ENCODE peak calls at places on chromosomes 13 and 19, in six cellular contexts. M is fibroblast of pulmonary artery, A is A673, H is A549, B is dorsolateral prefrontal cortex, O is GM23338. K is an unnamed sample.

GRCh38 chr19:19451429-19452240 is 46.2 kb downstream of the GATAD2A start:
- DNase-seq in M (no peak), A (no peak), H (no peak), B (peak; percentile 66), O (no peak), K (no peak)

GRCh38 chr19:53012006-53012405 is 1.7 kb upstream of the ERVV-1 start:
- DNase-seq in M (no peak), A (no peak), H (no peak), B (no peak), O (no peak), K (no peak)

GRCh38 chr13:91133941-91134772 is 213.3 kb upstream of the MIR17HG start:
- DNase-seq in M (peak; percentile 79), A (peak; percentile 74), H (peak; percentile 18), B (peak; percentile 50), O (peak; percentile 74), K (peak; percentile 37)

GRCh38 chr19:11191273-11191755 is 6.0 kb downstream of the KANK2 start:
- DNase-seq in M (peak; percentile 57), A (peak; percentile 53), H (peak; percentile 67), B (no peak), O (peak; percentile 42), K (no peak)

GRCh38 chr19:18068395-18068794 is 18.3 kb downstream of the IL12RB1 start:
- DNase-seq in M (no peak), A (no peak), H (no peak), B (no peak), O (no peak), K (no peak)

GRCh38 chr19:41320185-41320518 is 10.2 kb downstream of the CCDC97 start:
- DNase-seq in M (no peak), A (no peak), H (no peak), B (no peak), O (no peak), K (no peak)

GRCh38 chr13:74675185-74675584 is 541.0 kb upstream of the KLF12 start:
- DNase-seq in M (peak; percentile 10), A (peak; percentile 68), H (no peak), B (no peak), O (no peak), K (no peak)

GRCh38 chr13:48551329-48551728 is 18.4 kb upstream of the RCBTB2 start:
- DNase-seq in M (no peak), A (no peak), H (no peak), B (no peak), O (peak; percentile 15), K (no peak)

GRCh38 chr19:50658438-50659317 is 9.4 kb downstream of the C19orf81 start:
- DNase-seq in M (peak; percentile 84), A (peak; percentile 95), H (peak; percentile 98), B (peak; percentile 80), O (peak; percentile 97), K (no peak)

GRCh38 chr19:5828661-5829566 is 10.6 kb downstream of the FUT6 start:
- DNase-seq in M (peak; percentile 13), A (peak; percentile 83), H (no peak), B (no peak), O (peak; percentile 74), K (no peak)

GRCh38 chr19:35133826-35134225 is 1.0 kb downstream of the LGI4 start:
- DNase-seq in M (no peak), A (no peak), H (no peak), B (no peak), O (no peak), K (no peak)

GRCh38 chr19:7888145-7888825 is at the start of gene LRRC8E:
- DNase-seq in M (peak; percentile 53), A (peak; percentile 62), H (peak; percentile 62), B (no peak), O (peak; percentile 92), K (peak; percentile 87)

GRCh38 chr19:1324792-1325567 is 39.3 kb downstream of the EFNA2 start:
- DNase-seq in M (peak; percentile 69), A (peak; percentile 76), H (peak; percentile 58), B (peak; percentile 75), O (peak; percentile 79), K (peak; percentile 29)

GRCh38 chr19:50723069-50723468 is at the start of gene CLEC11A:
- DNase-seq in M (peak; percentile 81), A (peak; percentile 75), H (no peak), B (no peak), O (peak; percentile 51), K (no peak)

GRCh38 chr13:73800011-73800410 is 334.2 kb downstream of the KLF12 start:
- DNase-seq in M (no peak), A (no peak), H (no peak), B (no peak), O (no peak), K (no peak)

GRCh38 chr19:30479657-30480056 is 107.5 kb downstream of the ZNF536 start:
- DNase-seq in M (no peak), A (no peak), H (no peak), B (no peak), O (no peak), K (no peak)

GRCh38 chr19:58570770-58571574 is 2.2 kb downstream of the MZF1 start:
- DNase-seq in M (no peak), A (no peak), H (no peak), B (no peak), O (no peak), K (no peak)

GRCh38 chr19:58571575-58571947 is 1.6 kb downstream of the MZF1 start:
- DNase-seq in M (no peak), A (no peak), H (no peak), B (no peak), O (no peak), K (no peak)

GRCh38 chr19:58573658-58574164 is 576 bp upstream of the MZF1 start:
- DNase-seq in M (no peak), A (no peak), H (no peak), B (no peak), O (no peak), K (no peak)

GRCh38 chr19:58572026-58572817 is 913 bp downstream of the MZF1 start:
- DNase-seq in M (no peak), A (no peak), H (no peak), B (no peak), O (no peak), K (no peak)

DNA sequence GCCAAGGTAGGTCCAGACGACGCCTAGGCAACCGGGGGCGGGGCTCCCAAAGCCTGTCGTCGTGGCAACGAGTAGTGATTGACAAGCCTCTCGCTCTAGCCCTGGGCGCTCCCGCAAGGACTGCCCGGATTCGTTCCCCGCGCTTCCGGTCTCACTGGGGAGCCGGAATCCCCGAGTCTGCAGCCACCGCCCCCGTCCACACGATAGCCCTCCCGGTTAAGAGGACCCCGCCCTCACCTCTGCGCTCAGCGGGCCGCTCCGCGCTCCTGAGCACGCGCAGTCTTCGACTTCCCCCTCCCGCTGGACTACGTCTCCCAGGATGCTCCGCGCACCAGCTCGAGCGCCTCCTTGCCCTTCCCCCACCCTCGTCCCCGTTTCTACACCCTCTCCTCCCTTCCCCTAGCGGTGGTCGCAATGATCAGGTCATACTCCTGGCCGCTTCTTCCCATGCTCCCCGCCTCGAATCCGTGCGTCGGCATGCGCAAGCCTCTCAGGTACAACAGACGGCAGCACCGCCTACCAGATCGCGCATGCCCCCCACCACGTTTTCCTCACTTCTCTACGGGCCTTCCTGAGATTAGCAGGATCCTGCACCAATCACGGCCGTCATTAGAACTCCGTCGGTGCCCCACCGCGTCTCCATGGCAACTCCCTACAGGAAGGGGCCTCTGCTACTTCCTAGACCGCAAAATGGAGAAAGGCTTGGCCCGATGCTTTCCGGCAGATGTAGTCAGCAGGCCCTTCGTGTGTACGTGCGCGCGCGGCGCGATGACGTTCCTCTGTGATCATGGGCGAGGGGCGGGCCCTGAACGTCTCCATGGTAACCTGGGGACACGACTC is at the start of gene MZF1:
- DNase-seq in M (peak; percentile 100), A (peak; percentile 100), H (peak; percentile 100), B (peak; percentile 100), O (peak; percentile 100), K (peak; percentile 99)
- TF ChIP-seq CTCF in M (no peak), A (peak; percentile 26), H (no peak), B (peak; percentile 20), O (no peak), K (no peak)

DNA sequence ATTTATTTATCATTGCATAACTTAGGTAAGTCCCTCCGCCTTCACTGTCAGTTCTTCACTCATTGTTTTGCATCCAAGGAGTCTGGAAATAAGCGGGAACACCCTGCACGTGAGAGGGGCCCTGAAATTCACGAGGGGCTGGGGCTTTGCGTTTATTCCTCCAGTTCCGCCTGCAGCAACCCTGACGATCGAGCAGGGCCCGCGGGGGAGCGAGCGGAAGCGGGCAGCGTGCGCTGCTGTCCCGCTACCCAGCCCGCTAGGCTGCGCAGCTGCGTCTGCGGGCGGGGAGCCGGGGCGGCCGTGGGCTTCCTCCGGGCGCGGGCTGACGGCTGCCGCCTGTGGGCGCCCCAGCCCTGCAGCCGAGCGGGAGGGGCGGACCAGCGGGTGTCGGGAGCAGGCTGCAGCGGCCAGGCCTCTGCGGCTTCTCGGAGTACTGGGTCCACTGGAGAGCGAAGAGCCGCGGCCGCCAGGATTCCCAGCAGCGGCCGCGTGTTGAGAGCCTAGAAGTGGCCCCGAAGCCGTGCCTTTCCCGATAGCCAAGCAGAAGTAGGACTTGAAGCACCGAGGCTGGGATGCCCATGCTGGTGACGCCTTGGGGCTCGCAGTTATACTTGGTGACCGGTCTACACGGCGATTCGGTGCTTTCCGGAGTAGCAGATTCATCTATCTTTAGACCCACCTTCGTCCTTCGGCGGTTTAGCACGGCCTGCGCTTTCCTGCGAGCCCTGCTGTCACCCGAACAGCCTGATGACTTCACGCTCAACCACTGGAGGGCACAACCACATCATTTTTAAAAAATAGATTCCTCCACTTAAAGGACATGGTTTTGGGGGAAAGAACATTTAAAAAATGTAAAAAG is 32.9 kb upstream of the SACS start:
- DNase-seq in M (peak; percentile 87), A (peak; percentile 80), H (peak; percentile 41), B (peak; percentile 79), O (peak; percentile 85), K (peak; percentile 62)
- TF ChIP-seq CTCF in M (peak; percentile 59), A (peak; percentile 68), H (peak; percentile 50), B (peak; percentile 64), O (peak; percentile 67), K (no peak)

DNA sequence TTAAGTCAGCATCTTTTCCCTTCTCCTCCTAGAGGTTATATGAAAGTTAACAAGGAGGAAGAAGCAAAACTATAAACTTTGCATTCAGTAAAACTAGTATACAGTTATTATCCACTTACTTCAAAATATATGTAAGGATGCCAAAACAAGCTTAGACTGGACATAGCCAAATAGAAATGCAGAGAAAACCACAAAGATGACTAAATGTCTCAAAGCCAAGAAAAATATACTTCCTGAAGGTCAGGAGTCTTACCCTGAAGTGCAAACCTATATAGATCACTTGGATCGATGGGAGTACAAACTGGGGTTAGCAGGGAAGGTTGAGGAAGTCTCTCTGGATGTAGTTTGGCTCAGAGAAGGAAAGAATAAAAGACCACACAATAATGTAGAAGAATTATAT is 112.2 kb upstream of the RXFP2 start:
- DNase-seq in M (peak; percentile 34), A (no peak), H (no peak), B (no peak), O (no peak), K (no peak)
- TF ChIP-seq CTCF in M (no peak), A (no peak), H (no peak), B (no peak), O (no peak), K (no peak)

DNA sequence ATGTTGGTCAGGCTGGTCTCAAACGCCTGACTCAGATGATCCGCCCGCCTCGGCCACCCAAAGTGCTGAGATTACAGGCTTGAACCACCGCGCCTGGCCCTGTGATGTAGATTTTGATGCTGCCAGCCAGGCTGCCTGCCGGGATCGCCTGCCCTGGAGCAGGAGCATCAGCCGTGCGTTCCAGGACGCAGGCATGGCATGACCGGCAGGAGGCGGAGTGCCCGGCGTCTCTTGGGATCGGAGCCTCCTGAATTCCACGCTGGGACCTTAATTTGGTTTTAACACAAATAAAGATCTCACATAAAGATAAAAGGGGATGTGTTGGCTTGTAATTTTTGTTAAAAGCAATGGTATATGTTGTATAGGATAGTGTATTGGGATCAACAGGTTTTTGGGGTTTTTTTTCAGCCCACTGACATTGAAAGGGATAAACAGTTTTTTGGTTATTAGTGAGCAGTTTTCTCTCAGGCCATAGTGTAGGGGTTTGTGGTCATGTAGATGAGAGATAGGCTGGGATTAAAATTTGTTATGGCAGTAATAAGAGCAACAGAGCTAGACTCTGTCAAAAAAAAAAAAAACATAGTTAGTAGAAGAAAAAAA is 1406.4 kb downstream of the UQCRFS1 start:
- DNase-seq in M (no peak), A (no peak), H (no peak), B (no peak), O (no peak), K (no peak)
- TF ChIP-seq CTCF in M (no peak), A (no peak), H (no peak), B (no peak), O (no peak), K (no peak)